ENCODE peak calls at places on chromosomes 7 and 10, in nine cellular contexts. T is HS-5; B is prostate gland; N is GM23338; P is stimulated activated CD4-positive, alpha-beta T cell treated with anti-CD3 and anti-CD28 coated beads, Interleukin-15, amount 100 ng/mL, for 24 hours; V is activated CD8-positive, alpha-beta memory T cell treated with anti-CD3 and anti-CD28 coated beads, Interleukin-2, amount 50 U/mL, for 48 hours; Q is heart left ventricle; Y is cerebellar cortex; D is pancreas. L is an unnamed sample.
A peak's percentile ranks its signal among the peaks of the same experiment; 100 is the strongest.

GRCh38 chr10:102669206-102670064 is 25.2 kb downstream of the TRIM8 start:
- DNase-seq in Y (no peak), Q (peak; percentile 88), P (no peak), D (peak; percentile 78), V (no peak), N (peak; percentile 57), B (no peak), T (no peak), L (peak; percentile 56)

GRCh38 chr7:100166966-100167911 is 1.2 kb downstream of the GAL3ST4 start:
- DNase-seq in N (no peak), T (no peak), Y (no peak), B (no peak), V (no peak), P (no peak), Q (no peak), D (peak; percentile 43), L (no peak)

GRCh38 chr7:25659841-25660240 is 431.6 kb upstream of the NPVF start:
- DNase-seq in D (no peak), Q (no peak), N (no peak), T (no peak), Y (no peak), V (no peak), P (no peak), B (no peak), L (no peak)

GRCh38 chr10:132931258-132931657 is 11.1 kb downstream of the CFAP46 start:
- DNase-seq in Y (no peak), Q (no peak), D (peak; percentile 23), B (no peak), P (peak; percentile 46), T (no peak), N (no peak), V (no peak), L (no peak)

GRCh38 chr10:115981056-115981455 is 291.9 kb downstream of the GFRA1 start:
- DNase-seq in Q (no peak), T (no peak), D (no peak), P (no peak), V (no peak), Y (no peak), B (no peak), N (no peak), L (no peak)

GRCh38 chr7:34080513-34080912 is 175.2 kb downstream of the BMPER start:
- DNase-seq in Y (no peak), N (no peak), D (no peak), P (no peak), Q (no peak), T (no peak), B (no peak), V (no peak), L (no peak)

GRCh38 chr7:29607889-29608288 is 44.3 kb downstream of the PRR15 start:
- DNase-seq in V (no peak), Q (no peak), T (no peak), D (no peak), B (no peak), P (no peak), N (peak; percentile 28), Y (no peak), L (no peak)

GRCh38 chr10:1573334-1573969 is 163.9 kb downstream of the ADARB2 start:
- DNase-seq in D (no peak), V (no peak), N (no peak), B (no peak), Q (no peak), P (no peak), T (no peak), Y (no peak), L (no peak)

GRCh38 chr10:103578782-103579382 is 85.4 kb downstream of the NEURL1 start:
- DNase-seq in Y (no peak), B (no peak), D (peak; percentile 78), Q (no peak), V (no peak), N (no peak), T (no peak), P (peak; percentile 11), L (no peak)

GRCh38 chr10:47207280-47207613 is 92.8 kb upstream of the GDF10 start:
- DNase-seq in V (no peak), T (no peak), Q (no peak), P (peak; percentile 20), Y (no peak), B (no peak), D (no peak), N (no peak), L (no peak)

GRCh38 chr10:127228195-127228785 is 31.9 kb upstream of the INSYN2A start:
- DNase-seq in V (no peak), P (no peak), N (no peak), B (no peak), D (no peak), Y (no peak), Q (no peak), T (no peak), L (no peak)

L was measured in WTC11.